ENCODE peak calls at places on chromosome 11, in six cellular contexts. K is stomach, N is adrenal gland, J is dorsolateral prefrontal cortex, V is body of pancreas, G is mesothelial cell of epicardium. U is an unnamed sample.
A peak's percentile ranks its signal among the peaks of the same experiment; 100 is the strongest.

GRCh38 chr11:40722179-40722795 is 737.2 kb downstream of the LRRC4C start:
- DNase-seq in K (no peak), N (peak; percentile 6), J (no peak), V (no peak), G (no peak), U (no peak)

GRCh38 chr11:65479184-65480145 is 19.4 kb upstream of the MALAT1 start:
- DNase-seq in K (peak; percentile 77), N (peak; percentile 76), J (no peak), V (peak; percentile 71), G (no peak), U (peak; percentile 78)

GRCh38 chr11:74453373-74453975 is 13.9 kb downstream of the KCNE3 start:
- DNase-seq in K (peak; percentile 79), N (peak; percentile 75), J (no peak), V (peak; percentile 80), G (no peak), U (no peak)

GRCh38 chr11:124618863-124619262 is 3.8 kb upstream of the TBRG1 start:
- DNase-seq in K (no peak), N (no peak), J (no peak), V (no peak), G (no peak), U (no peak)

GRCh38 chr11:134347441-134347840 is 15.7 kb downstream of the GLB1L2 start:
- DNase-seq in K (no peak), N (no peak), J (no peak), V (no peak), G (no peak), U (no peak)

GRCh38 chr11:124113890-124114289 is 1.4 kb upstream of the VWA5A start:
- DNase-seq in K (no peak), N (peak; percentile 7), J (no peak), V (no peak), G (no peak), U (no peak)

GRCh38 chr11:5631426-5631825 is 6.6 kb downstream of the TRIM34 start:
- DNase-seq in K (no peak), N (no peak), J (no peak), V (no peak), G (no peak), U (no peak)

GRCh38 chr11:73980001-73980960 is 2.4 kb downstream of the UCP2 start:
- DNase-seq in K (peak; percentile 80), N (peak; percentile 53), J (no peak), V (peak; percentile 40), G (no peak), U (no peak)

GRCh38 chr11:79940976-79941735 is 500.3 kb upstream of the TENM4 start:
- DNase-seq in K (no peak), N (no peak), J (no peak), V (no peak), G (no peak), U (no peak)

GRCh38 chr11:75280770-75281468 is 40.3 kb downstream of the TPBGL start:
- DNase-seq in K (no peak), N (no peak), J (peak; percentile 45), V (no peak), G (no peak), U (no peak)

GRCh38 chr11:93986716-93987115 is 34.4 kb upstream of the HEPHL1 start:
- DNase-seq in K (peak; percentile 48), N (peak; percentile 21), J (no peak), V (peak; percentile 52), G (no peak), U (no peak)

GRCh38 chr11:73859671-73860070 is 17.0 kb downstream of the COA4 start:
- DNase-seq in K (no peak), N (no peak), J (no peak), V (no peak), G (no peak), U (no peak)

GRCh38 chr11:22521226-22521625 is 104.4 kb downstream of the FANCF start:
- DNase-seq in K (no peak), N (no peak), J (no peak), V (no peak), G (no peak), U (no peak)

GRCh38 chr11:119591836-119592310 is 137.1 kb downstream of the NECTIN1 start:
- DNase-seq in K (no peak), N (no peak), J (no peak), V (no peak), G (no peak), U (no peak)

GRCh38 chr11:124481365-124482323 is 36.1 kb upstream of the OR8B8 start:
- DNase-seq in K (no peak), N (peak; percentile 35), J (no peak), V (no peak), G (no peak), U (peak; percentile 7)

GRCh38 chr11:94753630-94754029 is 14.5 kb upstream of the AMOTL1 start:
- DNase-seq in K (no peak), N (no peak), J (no peak), V (no peak), G (no peak), U (no peak)

GRCh38 chr11:99383628-99384300 is 363.0 kb downstream of the CNTN5 start:
- DNase-seq in K (no peak), N (no peak), J (no peak), V (no peak), G (no peak), U (no peak)

GRCh38 chr11:119352857-119353260 is 6.4 kb upstream of the MFRP start:
- DNase-seq in K (peak; percentile 70), N (peak; percentile 86), J (no peak), V (peak; percentile 73), G (no peak), U (no peak)

GRCh38 chr11:62336949-62337681 is at the start of gene ASRGL1:
- DNase-seq in K (peak; percentile 94), N (peak; percentile 77), J (peak; percentile 86), V (peak; percentile 92), G (peak; percentile 71), U (no peak)

GRCh38 chr11:47178305-47178704 is 1.6 kb upstream of the ARFGAP2 start:
- DNase-seq in K (no peak), N (no peak), J (no peak), V (no peak), G (no peak), U (no peak)

DNA sequence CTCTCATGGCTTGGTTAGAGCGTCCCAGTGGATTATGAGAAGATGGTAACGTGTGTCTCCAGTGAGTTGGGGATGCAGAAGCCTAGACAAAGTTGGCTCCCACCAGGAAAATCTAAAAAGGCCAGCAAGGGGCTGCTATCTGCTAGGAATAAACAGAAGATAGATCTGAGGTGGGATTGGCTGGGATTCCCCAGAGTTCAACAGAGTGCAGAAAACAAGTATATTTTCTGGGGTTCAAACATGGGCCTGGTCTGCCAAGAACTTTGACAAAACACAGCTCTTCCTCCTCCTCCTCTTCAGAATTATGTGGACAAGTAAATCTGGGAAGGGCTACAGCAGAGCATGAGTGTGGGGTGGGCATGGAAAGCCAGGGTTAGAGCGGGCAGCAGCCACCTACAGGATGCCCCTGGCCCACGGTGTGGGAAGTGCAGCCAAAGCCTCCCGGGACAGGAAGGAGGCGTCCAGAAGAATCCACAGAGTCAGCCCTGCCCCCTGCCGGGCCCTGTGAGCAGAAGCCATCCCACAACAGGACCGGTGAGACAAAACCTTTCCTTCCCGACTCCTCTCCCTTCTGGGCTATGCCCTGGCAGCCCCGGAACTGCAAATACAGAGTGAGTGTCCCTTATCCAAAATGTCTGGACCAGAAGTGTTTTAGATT is 67.1 kb downstream of the CD82 start:
- DNase-seq in K (peak; percentile 33), N (peak; percentile 58), J (no peak), V (peak; percentile 18), G (no peak), U (no peak)
- TF ChIP-seq CTCF in K (peak; percentile 9), N (peak; percentile 36), J (peak; percentile 49), V (no peak), G (no peak), U (peak; percentile 17)

GRCh38 chr11:10622957-10623787 is 54.7 kb upstream of the LYVE1 start:
- DNase-seq in K (no peak), N (peak; percentile 54), J (no peak), V (no peak), G (no peak), U (no peak)

GRCh38 chr11:10625982-10626311 is 57.5 kb upstream of the LYVE1 start:
- DNase-seq in K (no peak), N (peak; percentile 69), J (no peak), V (no peak), G (no peak), U (no peak)

GRCh38 chr11:10625281-10625981 is 57.0 kb upstream of the LYVE1 start:
- DNase-seq in K (no peak), N (no peak), J (no peak), V (no peak), G (no peak), U (no peak)

GRCh38 chr11:10622108-10622507 is 53.6 kb upstream of the LYVE1 start:
- DNase-seq in K (no peak), N (no peak), J (no peak), V (no peak), G (no peak), U (no peak)

DNA sequence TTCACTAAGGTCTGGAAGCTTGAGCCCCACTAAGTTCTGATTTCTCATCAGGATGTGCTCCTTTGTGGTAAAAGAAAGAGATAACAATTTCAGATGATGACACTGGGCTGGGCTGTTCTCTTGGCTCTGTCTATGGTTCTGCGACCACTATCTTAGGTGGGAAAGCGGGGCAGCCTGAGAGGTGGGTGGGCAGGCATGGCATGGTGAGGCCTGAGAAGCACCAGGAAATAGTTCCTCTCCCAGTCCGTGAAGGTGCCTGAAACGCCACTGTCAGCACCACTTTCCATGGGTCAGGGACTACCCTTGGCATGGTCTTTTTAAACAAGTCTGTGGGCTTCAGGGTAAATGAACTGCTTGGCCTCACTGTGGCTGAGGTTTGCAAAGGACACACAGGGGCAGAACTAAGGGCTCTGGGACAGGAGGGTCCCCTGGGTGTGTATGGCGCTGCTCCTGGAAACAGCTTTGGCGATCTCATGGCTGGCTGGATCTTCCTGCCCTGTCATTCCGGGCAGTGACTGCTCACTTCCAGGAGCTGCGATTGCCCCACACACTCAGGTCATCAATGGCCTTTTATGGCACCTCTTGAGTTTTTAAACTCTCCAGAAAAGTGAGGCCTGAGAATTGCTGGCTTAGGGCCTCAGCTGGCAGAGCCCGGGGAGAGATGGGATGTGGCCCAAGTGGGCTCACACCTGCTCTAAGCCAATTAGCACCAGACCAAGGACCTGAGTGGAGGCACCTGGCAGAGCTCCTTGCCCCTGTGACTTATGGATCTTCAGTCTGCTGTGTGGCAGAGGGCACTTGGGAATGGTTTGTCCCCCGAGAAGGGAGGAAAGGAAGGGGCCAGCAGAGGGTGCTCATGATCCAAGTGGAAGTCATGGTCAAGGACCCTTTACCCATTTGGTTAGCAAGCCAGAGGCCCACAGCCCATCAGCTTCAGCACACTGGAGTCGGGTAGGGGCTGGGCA is 55.6 kb upstream of the LYVE1 start:
- DNase-seq in K (no peak), N (peak; percentile 64), J (no peak), V (no peak), G (no peak), U (no peak)
- TF ChIP-seq CTCF in K (peak; percentile 14), N (peak; percentile 63), J (peak; percentile 53), V (no peak), G (no peak), U (peak; percentile 52)

DNA sequence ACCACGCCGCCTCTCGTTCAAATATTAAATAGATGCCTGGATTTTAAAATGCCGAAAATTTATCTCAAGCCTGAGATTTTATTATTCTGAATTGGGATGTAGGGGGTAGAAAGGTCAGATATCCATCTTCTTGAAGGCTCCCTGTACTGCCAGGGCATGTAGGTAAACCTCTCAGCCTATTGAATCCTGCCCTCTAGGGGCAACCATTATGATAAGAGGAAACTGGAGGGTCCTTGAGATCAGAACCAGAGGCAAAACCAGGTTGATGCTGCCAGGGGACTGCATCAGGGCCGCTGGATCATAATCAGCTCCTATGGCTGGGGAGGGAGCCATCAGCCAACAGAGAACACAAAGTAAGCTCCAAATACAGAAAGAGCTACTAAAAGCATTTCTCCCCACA is 92.4 kb downstream of the KCNC1 start:
- DNase-seq in K (no peak), N (no peak), J (no peak), V (no peak), G (no peak), U (no peak)
- TF ChIP-seq CTCF in K (no peak), N (no peak), J (no peak), V (no peak), G (no peak), U (no peak)

GRCh38 chr11:37657645-37658044 is 1059.6 kb upstream of the RAG2 start:
- DNase-seq in K (no peak), N (no peak), J (no peak), V (no peak), G (no peak), U (no peak)
- TF ChIP-seq CTCF in K (no peak), N (peak; percentile 30), J (no peak), V (no peak), G (no peak), U (peak; percentile 41)